ENCODE peak calls at places on chromosomes 2 and 18, in four cellular contexts. U, J, Q and D are unnamed samples.

GRCh38 chr18:51578403-51578980 is 381.0 kb upstream of the MEX3C start:
- DNase-seq in U (no peak), J (no peak), Q (no peak), D (no peak)

GRCh38 chr2:16406497-16406896 is 259.1 kb downstream of the CYRIA start:
- DNase-seq in U (no peak), J (no peak), Q (no peak), D (no peak)

GRCh38 chr2:118130385-118130784 is 42.1 kb downstream of the INSIG2 start:
- DNase-seq in U (no peak), J (no peak), Q (no peak), D (no peak)

GRCh38 chr18:58526425-58527115 is 102.3 kb downstream of the ALPK2 start:
- DNase-seq in U (no peak), J (no peak), Q (no peak), D (no peak)

GRCh38 chr2:197356136-197356535 is 45.6 kb upstream of the ANKRD44 start:
- DNase-seq in U (no peak), J (no peak), Q (peak), D (peak)

GRCh38 chr18:69778680-69779079 is 169.0 kb downstream of the CD226 start:
- DNase-seq in U (no peak), J (no peak), Q (no peak), D (no peak)

GRCh38 chr2:72147971-72148369 is 308 bp upstream of the CYP26B1 start:
- DNase-seq in U (no peak), J (no peak), Q (no peak), D (no peak)

GRCh38 chr18:22734812-22735627 is 198.1 kb upstream of the RBBP8 start:
- DNase-seq in U (no peak), J (peak), Q (no peak), D (no peak)

GRCh38 chr2:69203166-69203985 is 183.7 kb downstream of the GFPT1 start:
- DNase-seq in U (no peak), J (no peak), Q (no peak), D (no peak)

GRCh38 chr2:176038694-176039093 is 36.6 kb upstream of the LNPK start:
- DNase-seq in U (no peak), J (no peak), Q (no peak), D (no peak)

GRCh38 chr2:199602271-199602895 is 144.6 kb upstream of the SATB2 start:
- DNase-seq in U (peak), J (no peak), Q (no peak), D (peak)

GRCh38 chr2:148653437-148653836 is 8.9 kb downstream of the EPC2 start:
- DNase-seq in U (no peak), J (no peak), Q (no peak), D (peak)

GRCh38 chr2:7012141-7012809 is 95.1 kb downstream of the RNF144A start:
- DNase-seq in U (no peak), J (peak), Q (no peak), D (no peak)

GRCh38 chr2:140589696-140590095 is 1541.1 kb downstream of the LRP1B start:
- DNase-seq in U (no peak), J (no peak), Q (no peak), D (no peak)

GRCh38 chr2:224816816-224817215 is 100.7 kb upstream of the CCDC195 start:
- DNase-seq in U (no peak), J (peak), Q (no peak), D (no peak)

GRCh38 chr2:42430188-42430587 is 63.6 kb downstream of the KCNG3 start:
- DNase-seq in U (no peak), J (no peak), Q (no peak), D (no peak)

GRCh38 chr2:64654993-64655666 is 1.4 kb upstream of the SERTAD2 start:
- DNase-seq in U (no peak), J (no peak), Q (peak), D (no peak)

GRCh38 chr2:171598713-171599319 is 76.5 kb downstream of the CYBRD1 start:
- DNase-seq in U (peak), J (no peak), Q (peak), D (peak)

GRCh38 chr2:240447331-240447730 is 11.9 kb downstream of the GPC1 start:
- DNase-seq in U (no peak), J (no peak), Q (no peak), D (no peak)

GRCh38 chr2:207901847-207902246 is 123.5 kb downstream of the PLEKHM3 start:
- DNase-seq in U (no peak), J (no peak), Q (no peak), D (no peak)

GRCh38 chr2:195613922-195614321 is 43.1 kb upstream of the SLC39A10 start:
- DNase-seq in U (no peak), J (peak), Q (no peak), D (no peak)

GRCh38 chr18:49664086-49664890 is 102.4 kb downstream of the LIPG start:
- DNase-seq in U (peak), J (no peak), Q (no peak), D (no peak)

GRCh38 chr18:13112982-13113381 is 105.6 kb upstream of the LDLRAD4 start:
- DNase-seq in U (peak), J (no peak), Q (no peak), D (no peak)

GRCh38 chr18:45910405-45911023 is 56.6 kb downstream of the EPG5 start:
- DNase-seq in U (peak), J (no peak), Q (peak), D (peak)